ENCODE peak calls at places on chromosomes 2 and 18, in nine cellular contexts. K is breast epithelium; R is BE2C; N is activated gamma-delta T cell treated with anti-CD3 and anti-CD28 coated beads, Interleukin-2, amount 50 U/mL, for 16 hours; W is ELR; S is endothelial cell; X is T-helper 9 cell; Z is renal cortical epithelial cell; U is amniotic stem cell. A is an unnamed sample.

GRCh38 chr2:181176540-181176939 is 196.1 kb downstream of the UBE2E3 start:
- DNase-seq in W (no peak), N (no peak), S (no peak), R (no peak), K (no peak), Z (peak), U (no peak), X (no peak), A (no peak)

GRCh38 chr18:10463096-10463495 is 8.7 kb downstream of the APCDD1 start:
- DNase-seq in R (no peak), X (no peak), S (no peak), Z (no peak), U (no peak), N (no peak), W (no peak), K (no peak), A (no peak)

GRCh38 chr18:49967171-49967570 is 153.8 kb upstream of the ACAA2 start:
- DNase-seq in S (no peak), R (no peak), N (no peak), K (no peak), Z (peak), X (no peak), U (no peak), W (no peak), A (no peak)

GRCh38 chr2:172372436-172372835 is 55.0 kb upstream of the ITGA6 start:
- DNase-seq in R (peak), U (no peak), N (no peak), Z (peak), W (no peak), X (no peak), S (no peak), K (no peak), A (no peak)

GRCh38 chr2:65730186-65730585 is 297.8 kb upstream of the SPRED2 start:
- DNase-seq in U (no peak), R (no peak), X (no peak), S (no peak), W (no peak), N (no peak), Z (no peak), K (no peak), A (no peak)

GRCh38 chr2:230602562-230603230 is 109.9 kb upstream of the CAB39 start:
- DNase-seq in X (peak), W (no peak), N (peak), U (no peak), K (no peak), R (no peak), S (no peak), Z (no peak), A (no peak)

GRCh38 chr18:79517322-79517721 is 121.6 kb downstream of the NFATC1 start:
- DNase-seq in Z (no peak), N (no peak), X (peak), S (peak), U (no peak), W (no peak), R (no peak), K (peak), A (no peak)

GRCh38 chr2:41870948-41871522 is 176.8 kb upstream of the PKDCC start:
- DNase-seq in K (no peak), W (no peak), N (no peak), X (no peak), S (peak), R (no peak), Z (no peak), U (no peak), A (no peak)

GRCh38 chr2:98463988-98464771 is 19.5 kb downstream of the INPP4A start:
- DNase-seq in U (no peak), N (no peak), S (no peak), W (no peak), Z (no peak), R (no peak), X (no peak), K (no peak), A (no peak)

GRCh38 chr18:60929966-60930365 is 403.3 kb upstream of the CDH20 start:
- DNase-seq in K (no peak), S (no peak), N (no peak), X (no peak), R (no peak), Z (no peak), U (no peak), W (no peak), A (no peak)

GRCh38 chr2:219633276-219634065 is 6.0 kb downstream of the SLC4A3 start:
- DNase-seq in K (no peak), W (no peak), R (no peak), N (no peak), Z (no peak), S (peak), X (no peak), U (no peak), A (no peak)

GRCh38 chr2:31397099-31397498 is 17.4 kb downstream of the XDH start:
- DNase-seq in S (no peak), K (peak), Z (no peak), X (no peak), U (no peak), W (no peak), N (no peak), R (no peak), A (no peak)

GRCh38 chr2:15765686-15766302 is 174.1 kb downstream of the DDX1 start:
- DNase-seq in N (no peak), S (no peak), W (no peak), X (no peak), U (no peak), R (no peak), K (no peak), Z (no peak), A (no peak)

GRCh38 chr2:235690082-235690808 is 196.4 kb downstream of the AGAP1 start:
- DNase-seq in X (no peak), N (no peak), S (no peak), U (no peak), W (no peak), R (no peak), Z (no peak), K (no peak), A (no peak)

GRCh38 chr2:159971365-159972122 is 90.9 kb downstream of the PLA2R1 start:
- DNase-seq in N (no peak), X (no peak), K (no peak), W (no peak), R (no peak), Z (no peak), S (no peak), U (no peak), A (no peak)

A was measured in thoracic aorta.